ENCODE peak calls at places on chromosomes 5 and 9, in four cellular contexts. One of them, this sample, is unnamed.

GRCh38 chr9:69121155-69122085 is 52.7 kb upstream of the TJP2 start:
- DNase-seq in A549: peak; percentile 21
- DNase-seq in K562: no peak
- DNase-seq in HepG2: peak; percentile 72
- DNase-seq in this sample: peak; percentile 69

GRCh38 chr9:88060746-88061145 is 77.5 kb downstream of the SPATA31C2 start:
- DNase-seq in A549: no peak
- DNase-seq in K562: no peak
- DNase-seq in HepG2: no peak
- DNase-seq in this sample: no peak

GRCh38 chr9:85617271-85617670 is 124.5 kb downstream of the AGTPBP1 start:
- DNase-seq in A549: no peak
- DNase-seq in K562: no peak
- DNase-seq in HepG2: no peak
- DNase-seq in this sample: no peak

GRCh38 chr9:101465330-101465915 is 29.8 kb upstream of the ALDOB start:
- DNase-seq in A549: peak; percentile 77
- DNase-seq in K562: peak; percentile 81
- DNase-seq in HepG2: peak; percentile 69
- DNase-seq in this sample: peak; percentile 25

GRCh38 chr5:35788724-35789123 is 68.0 kb upstream of the IL7R start:
- DNase-seq in A549: no peak
- DNase-seq in K562: no peak
- DNase-seq in HepG2: no peak
- DNase-seq in this sample: no peak

GRCh38 chr9:134624827-134625181 is 16.8 kb upstream of the COL5A1 start:
- DNase-seq in A549: peak; percentile 71
- DNase-seq in K562: no peak
- DNase-seq in HepG2: no peak
- DNase-seq in this sample: peak; percentile 2

GRCh38 chr9:123637940-123638634 is 282.1 kb downstream of the CRB2 start:
- DNase-seq in A549: no peak
- DNase-seq in K562: peak; percentile 20
- DNase-seq in HepG2: no peak
- DNase-seq in this sample: no peak

GRCh38 chr5:124997186-124997893 is 250.9 kb upstream of the ZNF608 start:
- DNase-seq in A549: no peak
- DNase-seq in K562: no peak
- DNase-seq in HepG2: no peak
- DNase-seq in this sample: no peak

GRCh38 chr9:93143830-93144530 is 9.9 kb upstream of the NINJ1 start:
- DNase-seq in A549: no peak
- DNase-seq in K562: no peak
- DNase-seq in HepG2: no peak
- DNase-seq in this sample: no peak

GRCh38 chr5:42993516-42994284 is 46.4 kb downstream of the ANXA2R start:
- DNase-seq in A549: peak; percentile 76
- DNase-seq in K562: peak; percentile 75
- DNase-seq in HepG2: no peak
- DNase-seq in this sample: no peak

GRCh38 chr5:77631166-77631582 is 7.3 kb downstream of the OTP start:
- DNase-seq in A549: no peak
- DNase-seq in K562: no peak
- DNase-seq in HepG2: no peak
- DNase-seq in this sample: no peak

GRCh38 chr9:116585896-116586295 is 101.2 kb upstream of the TRIM32 start:
- DNase-seq in A549: no peak
- DNase-seq in K562: no peak
- DNase-seq in HepG2: no peak
- DNase-seq in this sample: no peak

GRCh38 chr9:126420643-126421564 is 94.3 kb downstream of the MVB12B start:
- DNase-seq in A549: peak; percentile 55
- DNase-seq in K562: no peak
- DNase-seq in HepG2: peak; percentile 42
- DNase-seq in this sample: no peak

GRCh38 chr5:133316346-133317343 is 264.8 kb downstream of the HSPA4 start:
- DNase-seq in A549: peak; percentile 58
- DNase-seq in K562: peak; percentile 51
- DNase-seq in HepG2: peak; percentile 27
- DNase-seq in this sample: peak; percentile 74

GRCh38 chr9:135904121-135904520 is 3.2 kb downstream of the CAMSAP1 start:
- DNase-seq in A549: no peak
- DNase-seq in K562: no peak
- DNase-seq in HepG2: no peak
- DNase-seq in this sample: no peak
- TF ChIP-seq HMGXB4 in A549: no peak
- TF ChIP-seq HMGXB4 in K562: no peak
- TF ChIP-seq HMGXB4 in HepG2: no peak
- TF ChIP-seq HMGXB4 in this sample: no peak

DNA sequence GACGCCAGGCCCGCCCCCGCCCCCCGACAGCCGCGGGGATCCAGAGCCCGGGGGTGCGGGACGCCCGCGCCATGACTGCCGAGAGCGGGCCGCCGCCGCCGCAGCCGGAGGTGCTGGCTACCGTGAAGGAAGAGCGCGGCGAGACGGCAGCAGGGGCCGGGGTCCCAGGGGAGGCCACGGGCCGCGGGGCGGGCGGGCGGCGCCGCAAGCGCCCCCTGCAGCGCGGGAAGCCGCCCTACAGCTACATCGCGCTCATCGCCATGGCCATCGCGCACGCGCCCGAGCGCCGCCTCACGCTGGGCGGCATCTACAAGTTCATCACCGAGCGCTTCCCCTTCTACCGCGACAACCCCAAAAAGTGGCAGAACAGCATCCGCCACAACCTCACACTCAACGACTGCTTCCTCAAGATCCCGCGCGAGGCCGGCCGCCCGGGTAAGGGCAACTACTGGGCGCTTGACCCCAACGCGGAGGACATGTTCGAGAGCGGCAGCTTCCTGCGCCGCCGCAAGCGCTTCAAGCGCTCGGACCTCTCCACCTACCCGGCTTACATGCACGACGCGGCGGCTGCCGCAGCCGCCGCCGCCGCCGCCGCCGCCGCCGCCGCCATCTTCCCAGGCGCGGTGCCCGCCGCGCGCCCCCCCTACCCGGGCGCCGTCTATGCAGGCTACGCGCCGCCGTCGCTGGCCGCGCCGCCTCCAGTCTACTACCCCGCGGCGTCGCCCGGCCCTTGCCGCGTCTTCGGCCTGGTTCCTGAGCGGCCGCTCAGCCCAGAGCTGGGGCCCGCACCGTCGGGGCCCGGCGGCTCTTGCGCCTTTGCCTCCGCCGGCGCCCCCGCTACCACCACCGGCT is 1.0 kb downstream of the FOXE1 start:
- DNase-seq in A549: peak; percentile 87
- DNase-seq in K562: no peak
- DNase-seq in HepG2: no peak
- DNase-seq in this sample: peak; percentile 61
- TF ChIP-seq HMGXB4 in A549: no peak
- TF ChIP-seq HMGXB4 in K562: no peak
- TF ChIP-seq HMGXB4 in HepG2: no peak
- TF ChIP-seq HMGXB4 in this sample: no peak

GRCh38 chr9:130128251-130128650 is 44.0 kb upstream of the NCS1 start:
- DNase-seq in A549: no peak
- DNase-seq in K562: no peak
- DNase-seq in HepG2: no peak
- DNase-seq in this sample: no peak
- TF ChIP-seq HMGXB4 in A549: no peak
- TF ChIP-seq HMGXB4 in K562: no peak
- TF ChIP-seq HMGXB4 in HepG2: no peak
- TF ChIP-seq HMGXB4 in this sample: no peak

DNA sequence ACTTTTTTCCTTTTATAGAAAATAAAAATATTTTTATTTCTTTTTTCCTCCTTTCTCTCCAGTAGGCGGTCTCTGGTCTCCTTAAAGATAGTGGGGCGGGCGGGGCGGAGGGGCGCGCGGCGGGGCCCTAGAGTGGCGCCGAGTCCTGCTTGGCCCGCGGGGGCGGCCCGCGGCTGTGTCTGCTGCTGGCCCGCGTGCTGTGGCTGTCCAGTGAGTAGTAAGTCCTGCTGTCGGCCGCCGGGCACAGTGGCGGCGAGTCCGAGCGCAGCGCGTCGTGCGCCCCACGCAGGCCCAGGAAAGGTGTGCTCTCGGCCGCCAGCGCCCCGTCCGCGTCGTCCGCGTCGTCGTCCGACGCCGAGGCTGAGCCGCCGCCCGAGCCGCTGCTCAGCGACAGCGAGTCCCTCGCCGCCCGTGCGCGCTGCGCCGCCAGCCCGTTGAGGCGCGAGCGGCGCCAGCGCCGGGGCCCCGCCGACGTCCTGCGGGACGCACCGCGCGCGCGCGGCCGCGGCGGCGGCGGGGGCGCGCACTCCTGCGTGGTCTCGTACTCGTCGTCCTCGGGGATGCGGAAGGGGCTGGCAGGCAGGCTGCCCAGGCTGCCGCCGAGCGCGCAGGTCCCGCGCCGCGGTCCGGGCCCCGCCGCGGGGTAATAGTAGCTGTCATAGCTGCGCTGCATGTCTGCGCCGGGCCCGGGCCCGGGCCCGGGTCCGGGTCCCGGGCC is 52.3 kb downstream of the PSD2 start:
- DNase-seq in A549: peak; percentile 35
- DNase-seq in K562: peak; percentile 30
- DNase-seq in HepG2: no peak
- DNase-seq in this sample: peak; percentile 64
- TF ChIP-seq HMGXB4 in A549: no peak
- TF ChIP-seq HMGXB4 in K562: no peak
- TF ChIP-seq HMGXB4 in HepG2: no peak
- TF ChIP-seq HMGXB4 in this sample: no peak

GRCh38 chr5:89968870-89969472 is 440.6 kb downstream of the CETN3 start:
- DNase-seq in A549: no peak
- DNase-seq in K562: no peak
- DNase-seq in HepG2: no peak
- DNase-seq in this sample: no peak
- TF ChIP-seq HMGXB4 in A549: no peak
- TF ChIP-seq HMGXB4 in K562: no peak
- TF ChIP-seq HMGXB4 in HepG2: no peak
- TF ChIP-seq HMGXB4 in this sample: no peak

GRCh38 chr9:132986114-132986513 is 7.6 kb downstream of the GFI1B start:
- DNase-seq in A549: no peak
- DNase-seq in K562: no peak
- DNase-seq in HepG2: no peak
- DNase-seq in this sample: no peak

GRCh38 chr9:132985489-132985888 is 7.0 kb downstream of the GFI1B start:
- DNase-seq in A549: no peak
- DNase-seq in K562: no peak
- DNase-seq in HepG2: no peak
- DNase-seq in this sample: no peak

GRCh38 chr9:132987021-132987620 is 8.6 kb downstream of the GFI1B start:
- DNase-seq in A549: no peak
- DNase-seq in K562: no peak
- DNase-seq in HepG2: no peak
- DNase-seq in this sample: no peak

GRCh38 chr9:132985063-132985350 is 6.5 kb downstream of the GFI1B start:
- DNase-seq in A549: no peak
- DNase-seq in K562: no peak
- DNase-seq in HepG2: no peak
- DNase-seq in this sample: no peak

DNA sequence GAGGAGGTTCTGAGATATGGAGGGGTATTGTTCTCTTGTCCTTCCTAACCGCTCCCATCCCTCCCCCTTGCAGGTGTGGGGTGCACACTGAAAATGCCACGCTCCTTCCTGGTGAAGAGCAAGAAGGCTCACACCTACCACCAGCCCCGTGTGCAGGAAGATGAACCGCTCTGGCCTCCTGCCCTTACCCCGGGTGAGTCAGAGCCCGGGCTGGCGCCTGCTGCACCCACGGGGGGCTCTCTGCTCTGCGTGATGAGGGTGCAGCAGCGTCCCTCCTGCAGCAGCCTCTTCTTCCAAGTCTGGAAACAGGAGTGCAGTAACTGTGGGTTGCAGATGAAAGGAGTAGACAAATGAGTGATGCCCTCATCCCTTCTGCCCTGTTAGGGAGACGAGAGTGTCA is 8.1 kb downstream of the GFI1B start:
- DNase-seq in A549: no peak
- DNase-seq in K562: no peak
- DNase-seq in HepG2: no peak
- DNase-seq in this sample: no peak
- TF ChIP-seq HMGXB4 in A549: no peak
- TF ChIP-seq HMGXB4 in K562: no peak
- TF ChIP-seq HMGXB4 in HepG2: no peak
- TF ChIP-seq HMGXB4 in this sample: no peak

GRCh38 chr9:130498298-130498917 is 53.6 kb downstream of the ASS1 start:
- DNase-seq in A549: no peak
- DNase-seq in K562: peak; percentile 54
- DNase-seq in HepG2: peak; percentile 26
- DNase-seq in this sample: no peak
- TF ChIP-seq HMGXB4 in A549: no peak
- TF ChIP-seq HMGXB4 in K562: no peak
- TF ChIP-seq HMGXB4 in HepG2: no peak
- TF ChIP-seq HMGXB4 in this sample: no peak

GRCh38 chr5:68272289-68272688 is 56.7 kb downstream of the PIK3R1 start:
- DNase-seq in A549: no peak
- DNase-seq in K562: no peak
- DNase-seq in HepG2: no peak
- DNase-seq in this sample: no peak
- TF ChIP-seq HMGXB4 in A549: no peak
- TF ChIP-seq HMGXB4 in K562: no peak
- TF ChIP-seq HMGXB4 in HepG2: no peak
- TF ChIP-seq HMGXB4 in this sample: no peak

DNA sequence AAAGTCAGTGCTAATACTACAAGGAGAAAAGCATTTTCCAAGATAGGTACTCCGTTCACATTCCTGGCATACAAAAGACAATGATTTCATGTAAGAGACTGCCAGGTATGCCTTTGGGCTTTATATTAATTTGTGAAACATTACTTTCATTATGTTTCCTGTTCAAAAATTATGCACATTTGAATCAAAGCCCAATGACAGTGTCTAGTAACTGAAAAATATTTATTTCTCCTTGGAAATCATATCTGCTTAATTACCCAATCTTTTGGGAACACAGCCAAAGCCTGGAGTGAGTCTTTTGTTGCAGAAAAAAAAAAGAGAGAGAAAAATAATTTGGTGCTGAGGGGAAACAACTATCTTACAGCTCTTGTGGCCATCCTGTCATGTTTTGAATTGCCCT is 238.1 kb upstream of the NUDT12 start:
- DNase-seq in A549: no peak
- DNase-seq in K562: no peak
- DNase-seq in HepG2: no peak
- DNase-seq in this sample: no peak
- TF ChIP-seq HMGXB4 in A549: no peak
- TF ChIP-seq HMGXB4 in K562: no peak
- TF ChIP-seq HMGXB4 in HepG2: no peak
- TF ChIP-seq HMGXB4 in this sample: no peak

DNA sequence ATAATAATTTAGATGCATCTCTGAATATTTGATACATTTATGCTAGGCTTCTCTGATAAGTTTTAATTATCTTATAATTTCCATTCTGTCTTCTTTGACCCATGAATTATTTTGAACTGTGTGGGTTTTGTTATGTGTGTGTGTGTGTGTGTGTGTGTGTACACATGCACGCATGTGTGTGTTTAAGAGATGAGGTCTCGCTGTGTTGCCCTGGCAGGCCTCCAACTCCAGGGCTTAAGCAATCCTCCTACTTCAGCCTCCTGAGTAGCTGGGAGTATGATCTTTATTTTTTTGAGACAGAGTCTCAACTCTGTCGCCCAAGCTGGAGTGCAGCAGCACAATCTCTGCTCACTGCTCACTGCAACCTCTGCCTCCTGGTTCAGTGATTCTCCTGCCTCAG is 75.4 kb downstream of the NDUFAF2 start:
- DNase-seq in A549: peak; percentile 48
- DNase-seq in K562: peak; percentile 6
- DNase-seq in HepG2: peak; percentile 5
- DNase-seq in this sample: no peak
- TF ChIP-seq HMGXB4 in A549: no peak
- TF ChIP-seq HMGXB4 in K562: no peak
- TF ChIP-seq HMGXB4 in HepG2: no peak
- TF ChIP-seq HMGXB4 in this sample: no peak

This sample was measured in WTC11.